ENCODE peak calls at places on chromosome 7, in six cellular contexts. N is heart right ventricle, B is cardiac muscle cell, R is mucosa of descending colon, E is adrenal gland, F is MM.1S. J is an unnamed sample.
A peak's percentile ranks its signal among the peaks of the same experiment; 100 is the strongest.

GRCh38 chr7:18357691-18358090 is 137.9 kb upstream of the HDAC9 start:
- DNase-seq in N (no peak), E (no peak), R (no peak), B (no peak), F (peak; percentile 36), J (no peak)

GRCh38 chr7:12674861-12675260 is 12.6 kb upstream of the ARL4A start:
- DNase-seq in E (peak; percentile 65), N (peak; percentile 16), B (no peak), F (peak; percentile 76), R (peak; percentile 67), J (no peak)

GRCh38 chr7:151185762-151186639 is 1.0 kb downstream of the ASB10 start:
- DNase-seq in B (no peak), E (no peak), N (no peak), F (no peak), R (no peak), J (peak; percentile 16)

GRCh38 chr7:80833289-80834104 is 85.4 kb downstream of the SEMA3C start:
- DNase-seq in F (no peak), R (no peak), E (no peak), N (no peak), B (no peak), J (no peak)

GRCh38 chr7:139718859-139719258 is 58.9 kb downstream of the HIPK2 start:
- DNase-seq in E (no peak), N (no peak), R (no peak), B (no peak), F (no peak), J (no peak)

GRCh38 chr7:100035865-100036264 is 13.7 kb upstream of the ZSCAN21 start:
- DNase-seq in B (no peak), R (no peak), E (no peak), N (no peak), F (no peak), J (no peak)

GRCh38 chr7:18086165-18087030 is 58.8 kb upstream of the PRPS1L1 start:
- DNase-seq in E (no peak), R (peak; percentile 3), F (peak; percentile 46), N (peak; percentile 16), B (peak; percentile 77), J (peak; percentile 36)

GRCh38 chr7:151137841-151138540 is 29.5 kb downstream of the GBX1 start:
- DNase-seq in B (peak; percentile 46), R (no peak), F (no peak), N (no peak), E (no peak), J (peak; percentile 29)

GRCh38 chr7:144390481-144390880 is 13.0 kb downstream of the NOBOX start:
- DNase-seq in R (no peak), F (no peak), B (no peak), E (no peak), N (no peak), J (no peak)

GRCh38 chr7:76356823-76357222 is 2.0 kb downstream of the YWHAG start:
- DNase-seq in E (peak; percentile 55), N (no peak), F (no peak), R (no peak), B (no peak), J (no peak)

DNA sequence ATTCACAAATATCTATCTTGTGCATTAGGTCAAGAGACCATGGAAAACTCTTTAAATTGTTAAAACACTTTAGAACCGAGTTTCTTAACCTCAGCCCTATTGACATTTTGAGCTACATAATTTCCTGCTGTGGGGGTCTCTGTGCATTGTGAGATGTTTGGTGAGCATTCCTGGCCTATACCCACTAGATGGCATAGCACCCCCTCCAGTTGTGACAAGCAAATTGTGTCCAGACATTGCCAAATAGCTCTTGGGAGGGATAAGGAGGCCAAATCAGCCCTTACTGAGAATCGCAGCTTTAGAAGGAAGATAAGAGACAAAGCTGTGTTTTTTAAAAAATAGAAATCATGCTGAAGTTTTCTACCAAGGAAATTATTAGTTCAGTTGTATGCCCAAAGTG is 1158.5 kb upstream of the C7orf33 start:
- DNase-seq in B (peak; percentile 54), E (no peak), N (no peak), R (no peak), F (no peak), J (no peak)
- TF ChIP-seq CTCF in B (peak; percentile 54), E (no peak), N (no peak), R (no peak), F (no peak), J (no peak)

GRCh38 chr7:89584896-89585295 is 569.4 kb upstream of the STEAP1 start:
- DNase-seq in N (no peak), F (no peak), R (no peak), B (no peak), E (no peak), J (no peak)
- H3K9me3 ChIP-seq in N (no peaks in the 10 kb centered on the region), F (no peaks in the 10 kb centered on the region), R (peaks cover 10% of the 10 kb centered on the region), B (no peaks in the 10 kb centered on the region), E (no peaks in the 10 kb centered on the region), J (peaks cover 19% of the 10 kb centered on the region)

DNA sequence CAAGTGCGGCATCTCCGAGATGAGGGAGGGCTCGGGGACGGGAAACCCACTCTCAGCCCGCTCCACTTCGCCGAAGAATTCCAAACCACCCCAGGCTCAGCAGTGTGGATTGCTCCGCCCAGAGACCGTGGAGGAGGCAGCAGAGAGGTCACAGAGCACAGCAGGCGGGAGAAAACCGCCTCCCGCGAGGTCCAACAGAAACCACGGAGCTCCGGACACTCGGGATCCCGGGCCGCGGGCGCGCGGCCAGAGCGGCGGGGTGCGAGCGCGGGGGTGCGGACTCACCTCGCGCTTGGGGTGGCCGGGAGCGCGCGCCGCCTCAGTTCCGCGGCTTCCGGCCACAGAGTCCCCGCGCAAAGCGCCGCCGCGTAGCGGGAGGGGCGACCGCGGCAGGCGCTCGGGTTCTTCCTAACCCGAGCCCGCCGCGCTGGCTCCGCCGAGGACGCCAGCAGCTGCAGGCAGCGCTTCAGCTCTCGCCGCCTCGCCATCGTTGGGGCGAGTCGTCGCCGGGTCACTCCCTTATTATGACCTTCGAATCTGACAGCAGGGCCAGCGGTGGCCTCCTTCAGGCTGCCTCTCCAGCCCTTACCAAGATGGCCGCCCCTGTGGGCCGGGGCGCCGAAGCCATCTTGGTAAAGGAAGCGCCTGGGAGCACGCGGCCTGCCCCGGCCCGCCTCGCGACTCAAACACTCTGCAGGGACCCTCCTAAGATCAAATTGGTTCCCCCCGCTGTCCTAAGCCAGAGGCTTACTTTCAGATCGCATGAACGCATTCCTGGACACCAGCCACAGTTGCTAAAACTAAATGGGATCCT is at the start of gene NAPEPLD:
- DNase-seq in N (peak; percentile 89), F (peak; percentile 85), B (peak; percentile 85), E (peak; percentile 91), R (peak; percentile 89), J (peak; percentile 96)
- TF ChIP-seq CTCF in N (no peak), F (no peak), B (no peak), E (peak; percentile 21), R (no peak), J (no peak)

DNA sequence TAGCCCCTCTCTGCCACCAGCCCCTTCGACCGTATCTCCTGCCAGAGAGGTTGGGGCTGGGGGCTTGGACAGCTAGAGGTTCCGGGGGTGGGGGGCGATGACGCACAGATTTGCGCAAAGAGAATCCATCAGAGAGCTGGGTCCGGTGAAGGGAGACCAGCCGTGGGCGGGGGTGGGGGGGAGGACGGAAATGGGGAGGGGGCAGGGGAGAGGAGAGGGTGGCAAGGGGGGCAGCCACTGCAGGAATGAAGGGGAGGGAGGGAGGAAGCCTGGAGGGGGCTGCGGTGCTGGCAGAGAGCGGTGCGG is 1.2 kb upstream of the VGF start:
- DNase-seq in F (no peak), E (no peak), N (no peak), B (no peak), R (no peak), J (no peak)
- H3K9me3 ChIP-seq in F (no peaks in the 10 kb centered on the region), E (no peaks in the 10 kb centered on the region), N (no peaks in the 10 kb centered on the region), B (no peaks in the 10 kb centered on the region), R (no peaks in the 10 kb centered on the region), J (no peaks in the 10 kb centered on the region)

DNA sequence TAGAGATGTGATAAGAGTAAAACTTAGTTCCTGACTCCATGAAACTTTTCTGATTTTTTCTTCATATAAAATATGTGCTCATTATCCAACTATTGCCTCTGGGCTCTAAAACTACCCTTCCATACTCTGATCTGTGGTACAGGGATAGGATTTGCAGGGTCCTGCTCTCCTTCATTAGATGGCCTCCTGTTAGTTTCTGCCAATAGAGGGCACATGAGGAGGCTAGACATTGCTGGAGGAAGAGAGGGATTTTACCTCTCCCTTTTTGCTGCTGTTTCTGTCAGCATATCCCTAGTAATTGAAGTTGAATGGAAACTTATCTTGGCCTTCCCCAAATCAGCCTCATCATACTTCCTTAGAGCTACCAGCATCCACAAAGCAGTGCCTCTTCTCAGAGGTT is 269.4 kb downstream of the NXPH1 start:
- DNase-seq in E (no peak), B (no peak), R (no peak), N (no peak), F (no peak), J (no peak)
- TF ChIP-seq CTCF in E (no peak), B (no peak), R (no peak), N (no peak), F (no peak), J (no peak)

GRCh38 chr7:98685541-98685940 is 68.5 kb downstream of the NPTX2 start:
- DNase-seq in B (no peak), R (no peak), E (no peak), F (no peak), N (no peak), J (no peak)
- H3K9me3 ChIP-seq in B (no peaks in the 10 kb centered on the region), R (peaks cover under 1% of the 10 kb centered on the region), E (no peaks in the 10 kb centered on the region), F (no peaks in the 10 kb centered on the region), N (no peaks in the 10 kb centered on the region), J (no peaks in the 10 kb centered on the region)

GRCh38 chr7:101534015-101534803 is 94.9 kb downstream of the MYL10 start:
- DNase-seq in R (no peak), B (no peak), E (no peak), F (no peak), N (no peak), J (no peak)
- TF ChIP-seq CTCF in R (no peak), B (no peak), E (no peak), F (no peak), N (no peak), J (no peak)